ENCODE peak calls at places on chromosomes 1 and 21, in ten cellular contexts. B, L, S, D, U, M, Z, F, N and H are unnamed samples.

GRCh38 chr1:89405275-89405929 is 41.5 kb downstream of the GBP6 start:
- DNase-seq in S (no peak), D (no peak), Z (no peak), F (no peak), U (no peak), N (no peak), M (no peak), B (no peak), L (no peak), H (peak)

GRCh38 chr1:245837741-245838140 is 669.3 kb downstream of the SMYD3 start:
- DNase-seq in N (no peak), S (peak), U (no peak), M (no peak), B (no peak), Z (no peak), L (no peak), F (no peak), D (no peak), H (peak)

GRCh38 chr1:85623061-85623471 is 42.5 kb downstream of the CCN1 start:
- DNase-seq in N (no peak), L (no peak), M (no peak), B (no peak), F (no peak), D (no peak), S (peak), Z (no peak), U (no peak), H (peak)

GRCh38 chr1:181479137-181479745 is 4.1 kb upstream of the CACNA1E start:
- DNase-seq in F (peak), D (peak), B (peak), U (no peak), N (no peak), Z (peak), L (no peak), M (peak), S (peak), H (peak)

GRCh38 chr1:163538682-163539081 is 216.9 kb downstream of the NUF2 start:
- DNase-seq in D (no peak), N (no peak), F (no peak), B (no peak), S (no peak), M (no peak), Z (no peak), L (no peak), U (no peak), H (no peak)

GRCh38 chr1:47769983-47770382 is 227.2 kb downstream of the TRABD2B start:
- DNase-seq in U (no peak), N (no peak), S (no peak), Z (no peak), B (no peak), D (no peak), F (no peak), L (no peak), M (peak), H (no peak)

GRCh38 chr1:44512313-44512885 is 107.3 kb downstream of the RNF220 start:
- DNase-seq in U (no peak), M (no peak), S (no peak), L (no peak), D (no peak), N (no peak), B (no peak), F (no peak), Z (no peak), H (no peak)

GRCh38 chr21:42565206-42565810 is 51.7 kb downstream of the SLC37A1 start:
- DNase-seq in L (peak), M (peak), U (no peak), F (no peak), B (no peak), S (no peak), D (no peak), Z (no peak), N (peak), H (no peak)

GRCh38 chr1:221987860-221988520 is 246.1 kb upstream of the DUSP10 start:
- DNase-seq in D (no peak), Z (no peak), U (peak), B (no peak), F (no peak), L (no peak), S (peak), M (no peak), N (no peak), H (peak)

GRCh38 chr1:6779089-6779805 is 6.0 kb upstream of the CAMTA1 start:
- DNase-seq in L (no peak), F (no peak), Z (no peak), S (no peak), U (no peak), D (no peak), B (no peak), N (no peak), M (no peak), H (no peak)

GRCh38 chr1:153567621-153568366 is 2.1 kb upstream of the S100A2 start:
- DNase-seq in S (peak), D (no peak), Z (no peak), L (no peak), M (no peak), F (peak), N (no peak), U (peak), B (no peak), H (peak)

GRCh38 chr1:9905010-9905409 is 5.1 kb downstream of the CTNNBIP1 start:
- DNase-seq in S (no peak), B (no peak), U (no peak), D (no peak), L (no peak), F (no peak), M (no peak), N (no peak), Z (no peak), H (no peak)

GRCh38 chr1:21904725-21905520 is 32.2 kb downstream of the HSPG2 start:
- DNase-seq in U (peak), B (no peak), M (no peak), S (peak), L (peak), Z (no peak), N (no peak), D (no peak), F (no peak), H (peak)

GRCh38 chr1:24932725-24933294 is 2.7 kb upstream of the RUNX3 start:
- DNase-seq in U (no peak), Z (no peak), S (no peak), L (no peak), B (no peak), F (no peak), M (no peak), N (no peak), D (no peak), H (no peak)

GRCh38 chr1:55045430-55045829 is 6.1 kb downstream of the PCSK9 start:
- DNase-seq in S (no peak), L (no peak), U (no peak), N (no peak), B (no peak), M (no peak), D (no peak), F (no peak), Z (no peak), H (no peak)

GRCh38 chr1:84301759-84302380 is 362 bp downstream of the SAMD13 start:
- DNase-seq in B (no peak), U (no peak), L (no peak), S (peak), F (no peak), N (no peak), D (no peak), Z (no peak), M (no peak), H (no peak)

GRCh38 chr1:28526886-28527285 is 21.0 kb downstream of the RCC1 start:
- DNase-seq in L (no peak), Z (no peak), F (no peak), N (no peak), U (no peak), B (no peak), D (no peak), S (no peak), M (peak), H (peak)

GRCh38 chr1:16038620-16038912 is 5.0 kb upstream of the CLCNKB start:
- DNase-seq in S (no peak), D (no peak), U (no peak), N (no peak), M (no peak), F (no peak), B (no peak), Z (no peak), L (no peak), H (no peak)

GRCh38 chr21:43192501-43193081 is 23.8 kb downstream of the CRYAA start:
- DNase-seq in N (no peak), Z (no peak), F (no peak), M (no peak), D (peak), L (no peak), S (no peak), U (no peak), B (no peak), H (no peak)

GRCh38 chr1:3473381-3473844 is 18.9 kb downstream of the ARHGEF16 start:
- DNase-seq in F (no peak), B (no peak), D (peak), U (no peak), Z (no peak), M (no peak), N (no peak), S (peak), L (no peak), H (peak)

GRCh38 chr1:54254055-54254454 is 54.1 kb downstream of the MRPL37 start:
- DNase-seq in S (no peak), D (no peak), Z (no peak), B (no peak), M (no peak), U (no peak), L (no peak), F (no peak), N (no peak), H (peak)

GRCh38 chr21:38948377-38948776 is 142.6 kb downstream of the ETS2 start:
- DNase-seq in S (peak), U (no peak), B (no peak), F (no peak), D (no peak), Z (no peak), L (no peak), M (no peak), N (no peak), H (peak)

GRCh38 chr1:31408788-31409318 is 4.2 kb upstream of the SERINC2 start:
- DNase-seq in M (no peak), F (no peak), Z (no peak), S (no peak), B (no peak), U (no peak), N (no peak), L (no peak), D (no peak), H (no peak)

GRCh38 chr21:41928621-41929220 is 25.1 kb downstream of the C2CD2 start:
- DNase-seq in Z (no peak), S (no peak), N (no peak), D (no peak), F (no peak), B (no peak), U (no peak), M (no peak), L (no peak), H (no peak)

GRCh38 chr1:201885531-201886075 is 3.1 kb upstream of the SHISA4 start:
- DNase-seq in Z (no peak), D (no peak), F (no peak), U (no peak), N (peak), L (no peak), B (no peak), M (no peak), S (peak), H (peak)

GRCh38 chr1:85289207-85289847 is 12.9 kb upstream of the BCL10 start:
- DNase-seq in N (no peak), B (no peak), F (peak), Z (no peak), D (no peak), S (peak), U (peak), L (no peak), M (no peak), H (peak)

GRCh38 chr1:92957020-92957734 is 4.1 kb downstream of the DIPK1A start:
- DNase-seq in L (no peak), B (no peak), N (no peak), U (no peak), S (no peak), F (no peak), Z (no peak), M (no peak), D (no peak), H (no peak)

GRCh38 chr1:215076312-215076711 is 6.2 kb upstream of the KCNK2 start:
- DNase-seq in M (no peak), Z (no peak), D (no peak), S (peak), N (no peak), B (peak), L (no peak), U (peak), F (no peak), H (peak)

GRCh38 chr1:107914144-107914543 is 50.8 kb downstream of the VAV3 start:
- DNase-seq in L (no peak), F (no peak), M (no peak), S (no peak), U (no peak), Z (no peak), D (no peak), B (no peak), N (no peak), H (no peak)

GRCh38 chr21:15058718-15059316 is 6.0 kb downstream of the NRIP1 start:
- DNase-seq in S (peak), D (no peak), N (no peak), U (no peak), M (no peak), F (no peak), Z (no peak), L (no peak), B (no peak), H (peak)

GRCh38 chr1:16924216-16924918 is 2.6 kb downstream of the CROCC start:
- DNase-seq in S (no peak), N (no peak), M (peak), D (no peak), Z (no peak), B (no peak), L (no peak), F (no peak), U (no peak), H (no peak)

GRCh38 chr1:20069932-20070331 is at the start of gene PLA2G5:
- DNase-seq in U (no peak), Z (no peak), B (peak), D (no peak), M (no peak), S (no peak), F (no peak), N (no peak), L (peak), H (no peak)

GRCh38 chr1:12356004-12356890 is 126.4 kb downstream of the VPS13D start:
- DNase-seq in M (no peak), N (no peak), Z (no peak), B (no peak), L (no peak), S (peak), F (no peak), U (no peak), D (peak), H (no peak)

GRCh38 chr1:100279358-100279923 is 13.4 kb downstream of the RTCA start:
- DNase-seq in Z (no peak), N (no peak), S (no peak), M (no peak), U (no peak), B (no peak), F (no peak), D (no peak), L (no peak), H (no peak)

GRCh38 chr1:100279954-100280682 is 14.1 kb downstream of the RTCA start:
- DNase-seq in F (no peak), D (no peak), S (no peak), L (no peak), Z (no peak), M (no peak), N (no peak), B (peak), U (no peak), H (no peak)

DNA sequence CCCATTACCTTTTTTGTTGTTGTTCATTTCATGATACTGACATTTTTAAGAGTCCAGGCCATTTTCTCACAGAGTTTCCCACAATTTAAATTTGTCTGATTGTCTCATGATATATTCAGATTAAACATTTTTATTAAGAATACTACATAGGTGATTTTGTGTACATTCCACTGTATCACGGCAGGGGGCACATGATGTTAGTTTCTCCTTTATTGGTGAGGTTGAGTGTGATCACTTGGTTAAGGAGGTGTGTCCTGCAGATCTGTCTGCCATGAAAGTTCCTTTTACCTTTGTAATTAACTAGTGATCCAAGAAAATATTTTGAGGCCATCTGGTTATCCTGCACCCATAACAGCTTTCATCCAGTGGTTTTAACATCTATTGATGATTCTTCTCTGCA is 11.8 kb downstream of the RTCA start:
- DNase-seq in M (no peak), Z (peak), D (no peak), S (no peak), L (no peak), F (no peak), N (no peak), B (no peak), U (no peak), H (peak)
- TF ChIP-seq CTCF in M (no peak), Z (no peak), D (no peak), S (no peak), L (no peak), F (no peak), N (no peak), B (no peak), U (no peak), H (no peak)

GRCh38 chr21:31875424-31876097 is 2.7 kb downstream of the HUNK start:
- DNase-seq in Z (no peak), B (no peak), S (no peak), M (no peak), N (no peak), D (no peak), U (no peak), L (no peak), F (no peak), H (no peak)
- H3K4me3 ChIP-seq in Z (no peak), B (no peak), S (no peak), M (no peak), N (peak), D (no peak), U (no peak), L (no peak), F (no peak), H (no peak)

GRCh38 chr1:23421752-23422312 is 2.7 kb downstream of the TCEA3 start:
- DNase-seq in M (no peak), S (no peak), L (peak), N (no peak), B (no peak), D (no peak), Z (no peak), F (no peak), U (no peak), H (peak)
- TF ChIP-seq CTCF in M (no peak), S (no peak), L (no peak), N (peak), B (peak), D (no peak), Z (no peak), F (no peak), U (no peak), H (no peak)

GRCh38 chr1:174022976-174023277 is 770 bp upstream of the RC3H1 start:
- DNase-seq in N (no peak), B (no peak), Z (no peak), U (no peak), D (no peak), L (no peak), F (no peak), M (no peak), S (no peak), H (no peak)
- H3K4me3 ChIP-seq in N (peak), B (peak), Z (peak), U (peak), D (peak), L (peak), F (peak), M (peak), S (no peak), H (peak)

DNA sequence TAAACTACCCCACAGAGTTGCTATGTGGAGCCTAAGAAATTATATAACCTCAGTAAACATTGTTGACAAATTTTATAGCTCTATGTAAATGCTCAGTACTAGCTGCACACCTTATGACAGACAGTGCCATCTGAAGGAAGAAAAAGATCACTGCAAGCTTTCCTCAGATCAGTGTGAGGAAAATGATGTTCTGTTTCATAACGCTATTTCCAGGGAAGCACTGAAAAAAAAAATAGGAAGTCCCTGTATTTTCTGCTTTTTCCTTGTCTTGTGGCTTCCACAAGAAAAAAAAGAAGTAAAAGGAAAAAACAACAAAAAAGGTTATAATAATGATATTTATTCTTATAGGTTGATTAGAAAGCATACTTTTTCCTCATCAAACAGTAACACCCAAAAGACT is 23.2 kb downstream of the LYST start:
- DNase-seq in D (no peak), B (peak), L (no peak), N (no peak), F (no peak), S (peak), Z (no peak), U (peak), M (no peak), H (peak)
- TF ChIP-seq CTCF in D (no peak), B (peak), L (peak), N (peak), F (peak), S (peak), Z (peak), U (peak), M (peak), H (peak)

DNA sequence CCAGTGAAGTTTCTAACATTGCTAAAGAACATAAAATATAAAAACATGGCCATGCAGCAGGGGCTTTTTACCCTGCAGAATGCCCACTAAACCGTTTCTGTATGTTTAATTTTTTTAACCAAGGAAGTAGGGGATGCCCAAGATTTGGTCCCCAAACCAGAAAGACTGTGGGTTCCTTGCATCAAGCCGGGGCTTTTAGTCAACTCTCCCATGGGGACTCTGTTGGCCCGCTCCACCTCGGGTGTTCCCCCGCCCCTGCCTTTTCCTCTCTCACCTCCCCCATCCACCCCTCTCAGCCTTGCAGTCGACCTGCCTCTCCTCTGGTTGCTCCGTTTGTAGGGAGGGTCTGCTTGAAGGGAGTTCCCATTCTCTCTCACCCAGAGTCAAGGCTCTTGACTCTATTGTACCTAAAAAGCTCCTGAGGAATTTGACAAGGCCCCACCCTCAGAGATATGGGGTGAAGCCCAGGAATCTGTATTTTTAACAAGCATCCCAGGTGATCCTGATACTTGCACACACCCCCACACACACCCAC is 117.5 kb downstream of the TOMM20 start:
- DNase-seq in M (no peak), L (no peak), Z (peak), U (no peak), B (no peak), D (no peak), S (no peak), F (no peak), N (peak), H (no peak)
- H3K4me3 ChIP-seq in M (no peak), L (no peak), Z (peak), U (no peak), B (no peak), D (no peak), S (no peak), F (no peak), N (no peak), H (no peak)

GRCh38 chr1:239307886-239308285 is 78.5 kb upstream of the CHRM3 start:
- DNase-seq in U (no peak), N (no peak), M (no peak), S (no peak), Z (no peak), D (no peak), B (no peak), F (no peak), L (no peak), H (no peak)

GRCh38 chr1:239303289-239303688 is 83.1 kb upstream of the CHRM3 start:
- DNase-seq in U (no peak), D (no peak), N (no peak), Z (no peak), M (no peak), S (no peak), L (no peak), B (no peak), F (no peak), H (no peak)

GRCh38 chr1:239306426-239306825 is 79.9 kb upstream of the CHRM3 start:
- DNase-seq in N (no peak), Z (no peak), D (no peak), M (no peak), L (no peak), U (no peak), F (no peak), B (no peak), S (no peak), H (no peak)

GRCh38 chr1:239311331-239311730 is 75.0 kb upstream of the CHRM3 start:
- DNase-seq in M (no peak), F (no peak), N (no peak), Z (no peak), U (no peak), D (no peak), L (no peak), B (no peak), S (no peak), H (no peak)

DNA sequence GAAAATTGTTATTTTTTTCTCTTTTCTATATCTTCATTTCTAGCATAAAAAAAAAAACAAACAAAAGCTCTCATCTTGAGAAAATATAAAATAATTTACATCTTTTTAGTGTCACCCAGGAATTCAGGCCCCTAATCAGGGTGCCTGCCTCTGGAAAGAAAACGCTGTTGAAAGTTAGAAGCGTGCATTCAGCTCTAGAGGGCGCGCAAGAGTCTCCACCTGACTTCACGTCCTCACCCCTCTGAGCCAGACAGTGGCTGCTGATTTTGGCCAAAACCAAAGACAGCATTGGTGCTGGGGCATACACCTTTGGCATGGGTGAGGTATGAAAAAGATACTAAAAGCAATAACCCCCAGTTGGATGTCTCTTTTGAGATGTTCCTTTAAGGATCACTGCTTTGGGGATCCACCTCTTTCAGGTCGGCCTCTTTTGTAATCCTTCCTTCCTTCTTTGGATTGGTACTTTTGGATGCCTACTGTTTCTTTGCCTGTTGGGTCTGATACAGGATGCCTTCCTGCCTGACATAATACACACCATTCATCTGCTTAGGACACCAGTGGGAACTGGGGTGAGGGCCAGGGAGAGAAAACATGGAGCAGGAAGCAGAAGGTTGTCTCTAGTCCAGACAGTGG is 77.6 kb upstream of the CHRM3 start:
- DNase-seq in F (peak), B (peak), N (no peak), D (no peak), M (peak), S (peak), Z (peak), U (no peak), L (no peak), H (peak)
- TF ChIP-seq CTCF in F (peak), B (peak), N (peak), D (no peak), M (peak), S (peak), Z (peak), U (peak), L (no peak), H (peak)